ENCODE peak calls at places on chromosomes 6 and 20, in ten cellular contexts. R is CD8-positive, alpha-beta T cell; V is neuronal stem cell; L is body of pancreas; G is BE2C; D is GM23248; H is CD4-positive, alpha-beta memory T cell; T is cardiac muscle cell; W is NT2/D1; F is naive thymus-derived CD4-positive, alpha-beta T cell. Q is an unnamed sample.
A peak's percentile ranks its signal among the peaks of the same experiment; 100 is the strongest.

GRCh38 chr6:16472349-16473069 is 234.1 kb downstream of the GMPR start:
- DNase-seq in R (no peak), V (no peak), L (no peak), G (no peak), D (peak; percentile 47), H (no peak), T (peak; percentile 58), W (no peak), F (no peak), Q (no peak)

GRCh38 chr6:118152524-118152923 is 245.5 kb downstream of the SLC35F1 start:
- DNase-seq in R (no peak), V (no peak), L (no peak), G (no peak), D (no peak), H (no peak), T (no peak), W (no peak), F (no peak), Q (no peak)

GRCh38 chr20:59355242-59355641 is 54.8 kb downstream of the EDN3 start:
- DNase-seq in R (no peak), V (no peak), L (no peak), G (no peak), D (no peak), H (no peak), T (no peak), W (no peak), F (no peak), Q (no peak)

GRCh38 chr20:24991897-24992419 is 593 bp downstream of the APMAP start:
- DNase-seq in R (peak; percentile 21), V (no peak), L (no peak), G (peak; percentile 24), D (peak; percentile 56), H (no peak), T (peak; percentile 35), W (no peak), F (no peak), Q (no peak)

GRCh38 chr20:23627501-23627900 is 10.3 kb downstream of the CST3 start:
- DNase-seq in R (no peak), V (no peak), L (no peak), G (no peak), D (no peak), H (no peak), T (no peak), W (no peak), F (no peak), Q (no peak)

GRCh38 chr20:36607586-36608387 is 2.2 kb downstream of the RAB5IF start:
- DNase-seq in R (no peak), V (no peak), L (no peak), G (no peak), D (peak; percentile 32), H (no peak), T (no peak), W (no peak), F (no peak), Q (no peak)

GRCh38 chr6:7758456-7758855 is 32.6 kb downstream of the BMP6 start:
- DNase-seq in R (no peak), V (no peak), L (no peak), G (no peak), D (peak; percentile 95), H (no peak), T (no peak), W (no peak), F (no peak), Q (no peak)

GRCh38 chr20:37524221-37524700 is 3.2 kb downstream of the NNAT start:
- DNase-seq in R (no peak), V (no peak), L (no peak), G (no peak), D (no peak), H (no peak), T (no peak), W (no peak), F (no peak), Q (no peak)

GRCh38 chr20:38449046-38449445 is 13.9 kb upstream of the SNHG17 start:
- DNase-seq in R (no peak), V (no peak), L (no peak), G (no peak), D (no peak), H (no peak), T (no peak), W (no peak), F (no peak), Q (no peak)

GRCh38 chr6:142297996-142298753 is 3.6 kb upstream of the ADGRG6 start:
- DNase-seq in R (no peak), V (no peak), L (no peak), G (no peak), D (peak; percentile 78), H (no peak), T (no peak), W (no peak), F (no peak), Q (no peak)

GRCh38 chr6:168075216-168075615 is 3.8 kb downstream of the FRMD1 start:
- DNase-seq in R (no peak), V (no peak), L (no peak), G (no peak), D (no peak), H (no peak), T (no peak), W (no peak), F (no peak), Q (no peak)

GRCh38 chr6:166417285-166417691 is 34.5 kb upstream of the MPC1 start:
- DNase-seq in R (peak; percentile 68), V (no peak), L (no peak), G (no peak), D (no peak), H (peak; percentile 89), T (no peak), W (no peak), F (peak; percentile 86), Q (no peak)

GRCh38 chr6:46491201-46491788 is at the start of gene RCAN2:
- DNase-seq in R (peak; percentile 7), V (peak; percentile 75), L (peak; percentile 65), G (peak; percentile 44), D (peak; percentile 88), H (no peak), T (peak; percentile 92), W (peak; percentile 48), F (no peak), Q (peak; percentile 77)

GRCh38 chr20:17936791-17937687 is 31.6 kb downstream of the SNX5 start:
- DNase-seq in R (no peak), V (no peak), L (peak; percentile 39), G (no peak), D (peak; percentile 80), H (no peak), T (peak; percentile 51), W (no peak), F (no peak), Q (peak; percentile 76)

GRCh38 chr20:62985089-62985778 is 21.5 kb downstream of the BHLHE23 start:
- DNase-seq in R (no peak), V (no peak), L (no peak), G (no peak), D (no peak), H (no peak), T (no peak), W (no peak), F (no peak), Q (peak; percentile 45)

GRCh38 chr20:39480644-39481043 is 518.5 kb downstream of the DHX35 start:
- DNase-seq in R (no peak), V (no peak), L (no peak), G (no peak), D (no peak), H (no peak), T (no peak), W (no peak), F (no peak), Q (no peak)

GRCh38 chr20:39474829-39475228 is 512.7 kb downstream of the DHX35 start:
- DNase-seq in R (no peak), V (no peak), L (no peak), G (peak; percentile 37), D (no peak), H (no peak), T (no peak), W (no peak), F (no peak), Q (no peak)

GRCh38 chr20:39473533-39473932 is 511.4 kb downstream of the DHX35 start:
- DNase-seq in R (no peak), V (no peak), L (no peak), G (no peak), D (no peak), H (no peak), T (no peak), W (no peak), F (no peak), Q (no peak)

GRCh38 chr20:39479196-39479810 is 517.2 kb downstream of the DHX35 start:
- DNase-seq in R (no peak), V (no peak), L (no peak), G (no peak), D (no peak), H (no peak), T (no peak), W (no peak), F (no peak), Q (no peak)
- H3K9me3 ChIP-seq in R (no peaks in the 10 kb centered on the region), V (no peaks in the 10 kb centered on the region), L (no peaks in the 10 kb centered on the region), G (no peaks in the 10 kb centered on the region), D (no peaks in the 10 kb centered on the region), H (no peaks in the 10 kb centered on the region), T (no peaks in the 10 kb centered on the region), W (no peaks in the 10 kb centered on the region), F (no peaks in the 10 kb centered on the region), Q (no peaks in the 10 kb centered on the region)

DNA sequence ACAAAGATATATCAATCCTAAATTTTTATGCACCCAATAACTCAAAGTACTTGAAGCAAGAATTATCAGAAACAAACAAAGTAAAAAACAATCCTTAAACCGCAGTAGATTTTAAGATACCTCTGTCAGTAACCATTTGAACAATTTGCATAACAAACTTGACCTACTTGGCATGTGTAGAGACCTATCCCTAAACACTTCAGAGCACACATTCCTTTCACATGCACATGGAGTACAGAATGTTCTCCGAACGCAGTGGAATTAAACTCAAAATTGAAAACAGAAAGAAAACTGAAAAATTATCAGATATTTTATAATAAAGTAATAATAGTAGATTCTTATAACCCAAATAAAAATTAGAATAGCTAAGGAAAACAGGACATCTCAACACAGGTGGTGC is 162.6 kb upstream of the THBS2 start:
- DNase-seq in R (no peak), V (no peak), L (no peak), G (no peak), D (no peak), H (no peak), T (no peak), W (no peak), F (no peak), Q (no peak)
- H3K4me1 ChIP-seq in R (no peaks in the 10 kb centered on the region), V (peaks cover 2% of the 10 kb centered on the region), L (no peaks in the 10 kb centered on the region), G (no peaks in the 10 kb centered on the region), D (no peaks in the 10 kb centered on the region), H (no peaks in the 10 kb centered on the region), T (no peaks in the 10 kb centered on the region), W (no peaks in the 10 kb centered on the region), F (no peaks in the 10 kb centered on the region), Q (no peaks in the 10 kb centered on the region)

GRCh38 chr6:56479381-56479780 is 163.3 kb downstream of the DST start:
- DNase-seq in R (no peak), V (no peak), L (no peak), G (no peak), D (no peak), H (no peak), T (no peak), W (no peak), F (no peak), Q (no peak)
- H3K36me3 ChIP-seq in R (no peaks in the 10 kb centered on the region), V (peaks cover 17% of the 10 kb centered on the region), L (no peaks in the 10 kb centered on the region), G (peaks cover 28% of the 10 kb centered on the region), D (peaks cover 74% of the 10 kb centered on the region), H (no peaks in the 10 kb centered on the region), T (peaks cover 26% of the 10 kb centered on the region), W (peaks cover 39% of the 10 kb centered on the region), F (no peaks in the 10 kb centered on the region), Q (peaks cover 82% of the 10 kb centered on the region)

DNA sequence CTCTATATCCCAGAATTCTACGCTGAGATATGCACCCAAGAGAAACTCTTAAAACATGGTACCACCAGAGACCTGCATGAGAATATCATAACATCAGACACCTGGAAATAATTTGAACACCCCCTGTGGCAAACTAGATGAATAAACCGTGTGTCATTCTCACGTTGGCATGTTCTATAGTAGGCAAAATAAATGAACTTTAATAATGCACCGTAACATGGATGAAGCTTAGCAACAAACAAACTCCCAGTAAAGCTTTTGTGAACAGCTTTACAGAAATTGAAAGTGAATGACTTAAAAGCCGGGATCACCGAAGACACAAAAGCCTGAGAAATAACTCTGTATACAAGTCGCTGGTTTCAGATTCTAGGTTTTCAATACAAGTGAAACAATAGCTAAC is 1166.8 kb upstream of the CITED2 start:
- DNase-seq in R (no peak), V (no peak), L (no peak), G (no peak), D (no peak), H (no peak), T (no peak), W (no peak), F (no peak), Q (no peak)
- H3K9me3 ChIP-seq in R (no peaks in the 10 kb centered on the region), V (no peaks in the 10 kb centered on the region), L (no peaks in the 10 kb centered on the region), G (no peaks in the 10 kb centered on the region), D (no peaks in the 10 kb centered on the region), H (no peaks in the 10 kb centered on the region), T (no peaks in the 10 kb centered on the region), W (no peaks in the 10 kb centered on the region), F (no peaks in the 10 kb centered on the region), Q (peaks cover under 1% of the 10 kb centered on the region)